ENCODE peak calls at places on chromosomes 1 and 21, in five cellular contexts. P, S, M, T and L are unnamed samples.
A peak's percentile ranks its signal among the peaks of the same experiment; 100 is the strongest.

GRCh38 chr21:45323487-45324380 is 36.0 kb upstream of the POFUT2 start:
- DNase-seq in P (no peak), S (peak; percentile 75), M (peak; percentile 62), T (no peak), L (no peak)

GRCh38 chr1:232166942-232167341 is 463.0 kb downstream of the SIPA1L2 start:
- DNase-seq in P (no peak), S (no peak), M (no peak), T (no peak), L (no peak)

GRCh38 chr1:170032531-170033295 is 41.8 kb downstream of the KIFAP3 start:
- DNase-seq in P (no peak), S (peak; percentile 56), M (no peak), T (no peak), L (no peak)

GRCh38 chr21:35796834-35797233 is 263.5 kb downstream of the SETD4 start:
- DNase-seq in P (no peak), S (peak; percentile 59), M (no peak), T (no peak), L (no peak)

GRCh38 chr1:73674945-73675561 is 522.9 kb downstream of the LRRIQ3 start:
- DNase-seq in P (peak; percentile 6), S (peak; percentile 12), M (no peak), T (peak; percentile 5), L (no peak)

GRCh38 chr1:112954945-112955677 is 885 bp downstream of the SLC16A1 start:
- DNase-seq in P (peak; percentile 50), S (peak; percentile 64), M (peak; percentile 77), T (peak; percentile 63), L (no peak)

GRCh38 chr1:26159113-26160039 is 497 bp downstream of the FAM110D start:
- DNase-seq in P (no peak), S (no peak), M (no peak), T (no peak), L (no peak)

GRCh38 chr1:48109390-48110009 is 112.3 kb upstream of the TRABD2B start:
- DNase-seq in P (no peak), S (peak; percentile 76), M (no peak), T (peak; percentile 29), L (no peak)

GRCh38 chr1:244962140-244962539 is 97.8 kb upstream of the HNRNPU start:
- DNase-seq in P (no peak), S (peak; percentile 3), M (no peak), T (no peak), L (no peak)

GRCh38 chr1:14742181-14742980 is 143.9 kb downstream of the KAZN start:
- DNase-seq in P (no peak), S (peak; percentile 96), M (no peak), T (peak; percentile 80), L (no peak)

GRCh38 chr21:45459171-45460010 is 54.4 kb downstream of the COL18A1 start:
- DNase-seq in P (no peak), S (no peak), M (peak; percentile 57), T (no peak), L (no peak)

GRCh38 chr1:2275796-2276536 is 47.8 kb downstream of the SKI start:
- DNase-seq in P (no peak), S (peak; percentile 74), M (no peak), T (no peak), L (no peak)

GRCh38 chr1:195717651-195718050 is 890.6 kb downstream of the KCNT2 start:
- DNase-seq in P (no peak), S (peak; percentile 70), M (no peak), T (peak; percentile 34), L (no peak)
- TF ChIP-seq CTCF in P (no peak), S (peak; percentile 18), M (no peak), T (peak; percentile 55), L (peak; percentile 40)

GRCh38 chr1:230797376-230798186 is 50.4 kb downstream of the CAPN9 start:
- DNase-seq in P (no peak), S (peak; percentile 81), M (peak; percentile 87), T (peak; percentile 49), L (no peak)
- TF ChIP-seq CTCF in P (peak; percentile 20), S (peak; percentile 91), M (peak; percentile 74), T (peak; percentile 53), L (peak; percentile 76)

GRCh38 chr1:115142616-115143015 is 53.3 kb upstream of the TSPAN2 start:
- DNase-seq in P (no peak), S (peak; percentile 35), M (no peak), T (no peak), L (no peak)
- TF ChIP-seq CTCF in P (no peak), S (peak; percentile 34), M (no peak), T (no peak), L (no peak)

GRCh38 chr21:31216206-31216605 is 127.9 kb downstream of the TIAM1 start:
- DNase-seq in P (no peak), S (peak; percentile 74), M (no peak), T (no peak), L (no peak)

GRCh38 chr21:31218830-31219608 is 125.0 kb downstream of the TIAM1 start:
- DNase-seq in P (no peak), S (peak; percentile 73), M (no peak), T (peak; percentile 51), L (no peak)

GRCh38 chr21:31213787-31214186 is 130.3 kb downstream of the TIAM1 start:
- DNase-seq in P (no peak), S (no peak), M (no peak), T (no peak), L (no peak)
- TF ChIP-seq CTCF in P (peak; percentile 15), S (no peak), M (no peak), T (no peak), L (peak; percentile 4)

GRCh38 chr1:196732526-196732925 is 42.1 kb upstream of the CFHR3 start:
- DNase-seq in P (no peak), S (no peak), M (no peak), T (no peak), L (no peak)
- TF ChIP-seq CTCF in P (no peak), S (no peak), M (no peak), T (no peak), L (no peak)

DNA sequence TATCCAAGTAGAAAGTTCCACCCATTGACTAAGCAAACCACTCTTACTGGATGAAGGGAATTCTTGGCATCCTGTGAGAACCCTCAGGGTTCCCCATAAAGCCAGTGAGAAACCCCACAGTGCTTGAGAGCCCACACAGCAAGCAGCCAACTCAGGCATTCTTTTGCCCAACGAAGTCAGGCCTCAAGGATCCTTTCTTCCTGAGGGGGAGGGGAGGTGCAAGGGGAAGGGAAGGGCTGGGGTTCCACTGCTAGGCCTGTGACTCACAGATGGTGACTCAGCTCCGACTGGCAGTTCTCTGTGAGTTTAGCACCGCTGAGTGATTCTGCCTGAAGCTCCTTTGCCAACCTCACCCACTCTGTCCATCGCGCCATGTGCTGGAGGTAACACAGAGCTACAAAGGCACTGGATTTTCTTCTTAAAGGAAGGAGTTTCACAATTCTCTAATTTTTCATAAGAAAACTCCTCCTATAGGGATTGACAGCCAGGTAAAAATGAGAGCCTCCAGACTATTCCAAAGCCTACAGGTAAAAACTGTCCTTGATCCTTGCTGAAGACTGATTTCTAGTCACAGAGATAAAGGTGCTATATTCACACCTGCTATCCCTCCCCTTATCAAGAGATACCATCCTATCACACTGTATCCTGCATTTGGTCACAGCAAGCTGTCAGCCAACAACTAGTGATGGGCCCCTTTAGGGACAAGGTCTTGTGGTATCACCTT is 4.8 kb downstream of the ENO1 start:
- DNase-seq in P (no peak), S (peak; percentile 97), M (peak; percentile 90), T (peak; percentile 95), L (no peak)
- TF ChIP-seq CTCF in P (no peak), S (no peak), M (no peak), T (no peak), L (no peak)